ENCODE peak calls at places on chromosomes 4 and X, in four cellular contexts. One of them, this sample, is unnamed.

GRCh38 chr4:173794662-173795061 is 264.6 kb upstream of the HAND2 start:
- DNase-seq in K562: no peak
- DNase-seq in HL-60: no peak
- DNase-seq in GM12878: no peak
- DNase-seq in this sample: no peak

GRCh38 chrX:124737771-124738170 is 391.4 kb downstream of the SH2D1A start:
- DNase-seq in K562: no peak
- DNase-seq in HL-60: no peak
- DNase-seq in GM12878: no peak
- DNase-seq in this sample: no peak

GRCh38 chrX:154534526-154535322 is 11.9 kb downstream of the G6PD start:
- DNase-seq in K562: peak; percentile 89
- DNase-seq in HL-60: no peak
- DNase-seq in GM12878: peak; percentile 38
- DNase-seq in this sample: peak; percentile 80

GRCh38 chr4:89906787-89907521 is 12.3 kb downstream of the MMRN1 start:
- DNase-seq in K562: no peak
- DNase-seq in HL-60: no peak
- DNase-seq in GM12878: no peak
- DNase-seq in this sample: no peak

GRCh38 chr4:104930298-104930697 is 216.4 kb upstream of the TET2 start:
- DNase-seq in K562: no peak
- DNase-seq in HL-60: no peak
- DNase-seq in GM12878: peak; percentile 51
- DNase-seq in this sample: no peak

GRCh38 chr4:3250956-3251690 is 2.2 kb downstream of the MSANTD1 start:
- DNase-seq in K562: no peak
- DNase-seq in HL-60: no peak
- DNase-seq in GM12878: no peak
- DNase-seq in this sample: no peak

GRCh38 chr4:26978387-26979071 is 117.9 kb downstream of the STIM2 start:
- DNase-seq in K562: no peak
- DNase-seq in HL-60: no peak
- DNase-seq in GM12878: no peak
- DNase-seq in this sample: no peak

GRCh38 chr4:79661196-79661595 is 253.2 kb upstream of the GK2 start:
- DNase-seq in K562: no peak
- DNase-seq in HL-60: no peak
- DNase-seq in GM12878: no peak
- DNase-seq in this sample: no peak

GRCh38 chr4:168666531-168666930 is 169.7 kb downstream of the PALLD start:
- DNase-seq in K562: no peak
- DNase-seq in HL-60: no peak
- DNase-seq in GM12878: no peak
- DNase-seq in this sample: no peak

GRCh38 chr4:54484361-54484760 is 173.4 kb upstream of the KIT start:
- DNase-seq in K562: no peak
- DNase-seq in HL-60: no peak
- DNase-seq in GM12878: no peak
- DNase-seq in this sample: no peak

GRCh38 chr4:33961751-33962150 is 2282.6 kb downstream of the ARAP2 start:
- DNase-seq in K562: no peak
- DNase-seq in HL-60: no peak
- DNase-seq in GM12878: no peak
- DNase-seq in this sample: no peak

GRCh38 chrX:81957900-81958545 is 756.1 kb downstream of the SH3BGRL start:
- DNase-seq in K562: peak; percentile 5
- DNase-seq in HL-60: no peak
- DNase-seq in GM12878: no peak
- DNase-seq in this sample: peak; percentile 0
- TF ChIP-seq SPI1 in K562: no peak
- TF ChIP-seq SPI1 in HL-60: no peak
- TF ChIP-seq SPI1 in GM12878: no peak
- TF ChIP-seq SPI1 in this sample: no peak

DNA sequence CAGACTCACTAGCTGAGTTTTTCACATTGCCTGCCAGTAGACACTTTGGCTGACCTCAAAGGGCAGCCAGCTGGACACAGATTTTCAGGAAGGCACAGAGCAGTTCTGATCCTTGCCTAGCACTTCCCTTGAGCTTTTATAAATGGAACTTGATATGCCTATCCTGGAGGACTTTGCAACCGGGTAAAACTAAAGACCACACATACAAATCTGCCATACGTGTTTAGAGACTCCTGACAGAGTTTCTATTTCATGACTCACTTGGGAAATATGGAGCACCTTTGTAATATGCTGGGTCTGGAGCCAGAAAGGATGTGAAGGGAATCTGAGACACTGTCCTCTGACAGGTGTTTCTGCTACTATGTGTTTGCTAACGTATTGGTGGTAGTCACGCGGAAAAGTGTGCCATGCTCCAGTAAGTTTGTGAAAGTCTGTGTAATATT is 56.7 kb upstream of the RASSF6 start:
- DNase-seq in K562: no peak
- DNase-seq in HL-60: no peak
- DNase-seq in GM12878: peak; percentile 19
- DNase-seq in this sample: no peak
- TF ChIP-seq SPI1 in K562: no peak
- TF ChIP-seq SPI1 in HL-60: no peak
- TF ChIP-seq SPI1 in GM12878: no peak
- TF ChIP-seq SPI1 in this sample: no peak

DNA sequence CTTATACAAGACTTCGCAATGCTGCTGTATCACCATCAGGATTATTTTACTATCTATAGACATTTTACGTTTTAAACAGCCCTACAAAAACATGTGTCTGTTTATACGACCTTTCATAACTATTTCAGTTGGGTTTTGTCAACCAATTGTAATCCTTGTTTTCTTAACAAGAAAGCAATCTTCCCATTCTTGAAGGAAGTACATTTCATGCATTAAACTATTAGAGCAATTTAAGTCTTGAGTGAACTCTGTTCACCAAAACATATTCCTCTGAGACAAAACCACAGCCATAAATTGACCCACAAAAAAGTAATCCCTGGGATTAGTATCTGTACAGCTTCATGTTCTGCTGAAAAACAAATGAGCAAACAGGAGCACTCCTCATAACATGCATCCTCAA is 206.9 kb upstream of the PDE5A start:
- DNase-seq in K562: no peak
- DNase-seq in HL-60: no peak
- DNase-seq in GM12878: no peak
- DNase-seq in this sample: no peak
- TF ChIP-seq SPI1 in K562: no peak
- TF ChIP-seq SPI1 in HL-60: no peak
- TF ChIP-seq SPI1 in GM12878: no peak
- TF ChIP-seq SPI1 in this sample: no peak

GRCh38 chr4:106017975-106018374 is 122.7 kb downstream of the NPNT start:
- DNase-seq in K562: no peak
- DNase-seq in HL-60: no peak
- DNase-seq in GM12878: no peak
- DNase-seq in this sample: no peak

GRCh38 chr4:106022454-106022853 is 127.2 kb downstream of the NPNT start:
- DNase-seq in K562: no peak
- DNase-seq in HL-60: no peak
- DNase-seq in GM12878: no peak
- DNase-seq in this sample: no peak

GRCh38 chr4:106021737-106022410 is 126.6 kb downstream of the NPNT start:
- DNase-seq in K562: peak; percentile 6
- DNase-seq in HL-60: no peak
- DNase-seq in GM12878: no peak
- DNase-seq in this sample: no peak

GRCh38 chr4:106019771-106020170 is 124.5 kb downstream of the NPNT start:
- DNase-seq in K562: no peak
- DNase-seq in HL-60: no peak
- DNase-seq in GM12878: no peak
- DNase-seq in this sample: no peak
- TF ChIP-seq SPI1 in K562: no peak
- TF ChIP-seq SPI1 in HL-60: no peak
- TF ChIP-seq SPI1 in GM12878: no peak
- TF ChIP-seq SPI1 in this sample: no peak

GRCh38 chr4:612749-613125 is 12.6 kb upstream of the PDE6B start:
- DNase-seq in K562: no peak
- DNase-seq in HL-60: no peak
- DNase-seq in GM12878: no peak
- DNase-seq in this sample: no peak

GRCh38 chr4:608236-608635 is 17.1 kb upstream of the PDE6B start:
- DNase-seq in K562: no peak
- DNase-seq in HL-60: no peak
- DNase-seq in GM12878: no peak
- DNase-seq in this sample: no peak

GRCh38 chr4:609400-610050 is 15.8 kb upstream of the PDE6B start:
- DNase-seq in K562: no peak
- DNase-seq in HL-60: no peak
- DNase-seq in GM12878: no peak
- DNase-seq in this sample: no peak

GRCh38 chr4:612052-612748 is 13.2 kb upstream of the PDE6B start:
- DNase-seq in K562: no peak
- DNase-seq in HL-60: no peak
- DNase-seq in GM12878: no peak
- DNase-seq in this sample: no peak

DNA sequence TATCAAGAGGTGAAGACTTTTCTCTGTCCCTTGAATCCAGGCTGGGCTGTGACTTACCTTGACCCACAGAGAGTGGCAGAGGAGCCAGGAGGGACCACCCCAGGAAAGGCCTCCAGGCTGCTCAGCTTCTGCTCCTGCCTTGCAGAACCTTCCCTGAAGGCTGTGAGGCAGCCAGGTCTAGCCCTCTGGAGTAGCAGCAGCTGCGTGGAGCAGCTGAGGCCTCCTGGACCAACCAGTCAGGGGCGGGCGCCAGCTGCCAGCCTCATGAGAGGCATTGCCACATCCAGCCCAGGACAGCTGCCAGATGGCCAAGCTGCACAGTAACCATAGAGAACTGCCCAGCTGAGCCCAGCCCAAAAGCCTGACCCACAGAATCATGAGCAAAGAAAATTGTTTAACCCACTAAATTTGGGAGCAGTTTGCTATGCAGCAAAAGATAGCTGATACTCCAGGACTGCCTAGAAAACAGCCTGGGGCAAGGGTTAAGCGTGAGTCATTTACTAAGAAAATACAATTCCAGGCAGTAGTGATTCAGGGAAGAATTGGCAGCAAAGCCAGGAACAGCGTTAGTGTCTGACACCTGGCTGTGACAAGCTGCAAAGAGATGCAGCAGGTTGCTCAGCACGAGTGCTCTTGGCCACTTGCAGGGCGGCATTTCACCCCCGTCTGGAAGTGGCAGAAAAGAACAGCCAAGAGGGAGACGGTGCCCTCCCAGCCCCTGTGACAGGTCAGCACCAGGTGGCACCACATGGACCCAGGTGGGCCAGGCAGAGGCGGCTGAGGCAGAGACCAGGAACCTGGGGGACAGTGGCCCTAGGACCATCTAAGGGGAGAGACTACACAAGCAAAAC is 14.7 kb upstream of the PDE6B start:
- DNase-seq in K562: no peak
- DNase-seq in HL-60: no peak
- DNase-seq in GM12878: no peak
- DNase-seq in this sample: no peak
- TF ChIP-seq SPI1 in K562: no peak
- TF ChIP-seq SPI1 in HL-60: no peak
- TF ChIP-seq SPI1 in GM12878: no peak
- TF ChIP-seq SPI1 in this sample: no peak

DNA sequence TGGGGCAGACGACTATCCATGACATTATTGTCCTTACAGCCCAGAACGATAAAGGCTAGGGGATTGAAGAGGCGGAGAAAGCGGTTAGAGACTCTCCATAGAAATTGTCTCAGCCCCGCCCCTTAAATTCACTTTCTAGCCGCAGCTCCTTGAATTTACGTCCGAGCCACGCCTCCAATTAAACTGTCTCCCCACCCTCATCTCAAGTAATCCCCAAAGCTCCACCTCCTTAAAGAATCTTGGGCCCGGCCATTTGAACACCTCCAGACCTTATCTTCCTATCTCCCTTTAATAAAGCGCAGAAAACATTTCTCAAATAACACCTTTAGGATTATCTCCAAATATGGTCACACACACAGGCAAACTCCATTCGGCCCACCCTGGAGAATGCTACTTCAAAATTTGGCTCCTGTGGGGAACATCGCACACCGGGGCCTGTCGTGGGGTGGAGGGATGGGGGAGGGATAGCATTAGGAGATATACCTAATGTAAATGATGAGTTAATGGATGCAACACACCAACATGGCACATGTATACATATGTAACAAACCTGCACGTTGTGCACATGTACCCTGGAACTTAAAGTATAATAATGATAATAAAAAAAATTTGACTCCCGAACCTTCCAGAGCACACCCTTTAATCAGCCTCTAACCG is 7.2 kb upstream of the MAGIX start:
- DNase-seq in K562: peak; percentile 92
- DNase-seq in HL-60: no peak
- DNase-seq in GM12878: no peak
- DNase-seq in this sample: no peak
- TF ChIP-seq SPI1 in K562: no peak
- TF ChIP-seq SPI1 in HL-60: no peak
- TF ChIP-seq SPI1 in GM12878: no peak
- TF ChIP-seq SPI1 in this sample: no peak

GRCh38 chrX:55742649-55743048 is 25.1 kb downstream of the RRAGB start:
- DNase-seq in K562: no peak
- DNase-seq in HL-60: no peak
- DNase-seq in GM12878: no peak
- DNase-seq in this sample: no peak
- TF ChIP-seq SPI1 in K562: no peak
- TF ChIP-seq SPI1 in HL-60: no peak
- TF ChIP-seq SPI1 in GM12878: no peak
- TF ChIP-seq SPI1 in this sample: no peak

GRCh38 chr4:78410651-78411050 is 140.9 kb upstream of the ANXA3 start:
- DNase-seq in K562: no peak
- DNase-seq in HL-60: no peak
- DNase-seq in GM12878: no peak
- DNase-seq in this sample: no peak

GRCh38 chr4:78410225-78410624 is 141.3 kb upstream of the ANXA3 start:
- DNase-seq in K562: no peak
- DNase-seq in HL-60: no peak
- DNase-seq in GM12878: no peak
- DNase-seq in this sample: no peak

GRCh38 chr4:78409612-78410202 is 141.9 kb upstream of the ANXA3 start:
- DNase-seq in K562: no peak
- DNase-seq in HL-60: no peak
- DNase-seq in GM12878: no peak
- DNase-seq in this sample: no peak

GRCh38 chr4:78417603-78418002 is 134.0 kb upstream of the ANXA3 start:
- DNase-seq in K562: no peak
- DNase-seq in HL-60: no peak
- DNase-seq in GM12878: no peak
- DNase-seq in this sample: no peak

DNA sequence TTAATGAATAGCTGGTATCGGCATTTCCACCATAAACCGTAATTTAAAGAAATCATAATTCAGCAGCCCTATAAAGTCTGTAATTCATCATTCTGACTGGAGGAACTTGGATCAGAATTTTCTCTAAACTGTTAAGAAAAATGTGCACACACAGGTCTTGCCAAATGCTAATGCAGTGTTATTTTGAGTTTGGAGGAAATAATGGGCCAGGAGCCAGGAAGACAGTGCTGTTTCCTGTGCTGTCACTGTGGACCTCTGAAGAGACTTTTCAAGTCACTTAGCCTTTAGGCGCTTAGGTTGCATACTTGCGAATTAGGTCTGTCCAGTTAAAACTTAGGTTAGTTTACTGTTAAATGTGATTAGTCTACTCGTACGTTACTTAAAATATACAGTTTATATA is 137.5 kb upstream of the ANXA3 start:
- DNase-seq in K562: no peak
- DNase-seq in HL-60: no peak
- DNase-seq in GM12878: no peak
- DNase-seq in this sample: no peak
- TF ChIP-seq SPI1 in K562: no peak
- TF ChIP-seq SPI1 in HL-60: no peak
- TF ChIP-seq SPI1 in GM12878: no peak
- TF ChIP-seq SPI1 in this sample: no peak

This sample was measured in GM12891.